ENCODE peak calls at places on chromosomes 3 and 15, in nine cellular contexts. L, G, Q, F, U, V, P, Y and X are unnamed samples.

GRCh38 chr15:48974865-48975264 is 11.1 kb upstream of the SHC4 start:
- DNase-seq in L (no peak), G (no peak), Q (no peak), F (no peak), U (peak), V (no peak), P (no peak), Y (no peak), X (peak)

GRCh38 chr15:38514601-38515000 is 50.0 kb downstream of the RASGRP1 start:
- DNase-seq in L (no peak), G (no peak), Q (no peak), F (no peak), U (no peak), V (no peak), P (peak), Y (no peak), X (no peak)

GRCh38 chr15:57676578-57676977 is 29.9 kb upstream of the POLR2M start:
- DNase-seq in L (no peak), G (no peak), Q (no peak), F (no peak), U (no peak), V (no peak), P (no peak), Y (no peak), X (no peak)

GRCh38 chr3:210649-211048 is 14.1 kb downstream of the CHL1 start:
- DNase-seq in L (no peak), G (no peak), Q (no peak), F (no peak), U (no peak), V (no peak), P (no peak), Y (no peak), X (no peak)

GRCh38 chr3:71701251-71701650 is 24.0 kb downstream of the EIF4E3 start:
- DNase-seq in L (no peak), G (no peak), Q (no peak), F (no peak), U (no peak), V (no peak), P (no peak), Y (no peak), X (no peak)

GRCh38 chr15:73799466-73799865 is 46.3 kb upstream of the INSYN1 start:
- DNase-seq in L (no peak), G (no peak), Q (no peak), F (no peak), U (peak), V (no peak), P (peak), Y (no peak), X (no peak)

GRCh38 chr3:134867277-134867676 is 72.2 kb downstream of the EPHB1 start:
- DNase-seq in L (no peak), G (no peak), Q (no peak), F (no peak), U (no peak), V (no peak), P (no peak), Y (no peak), X (no peak)

GRCh38 chr3:192215-192929 is 4.2 kb upstream of the CHL1 start:
- DNase-seq in L (no peak), G (no peak), Q (no peak), F (no peak), U (no peak), V (no peak), P (no peak), Y (no peak), X (no peak)

GRCh38 chr15:40543631-40544294 is 21.1 kb downstream of the CCDC32 start:
- DNase-seq in L (no peak), G (no peak), Q (no peak), F (no peak), U (no peak), V (no peak), P (no peak), Y (no peak), X (no peak)

GRCh38 chr15:36908991-36909390 is 191.4 kb downstream of the MEIS2 start:
- DNase-seq in L (no peak), G (no peak), Q (no peak), F (no peak), U (no peak), V (no peak), P (no peak), Y (no peak), X (no peak)

GRCh38 chr3:32614956-32615355 is 44.3 kb upstream of the DYNC1LI1 start:
- DNase-seq in L (no peak), G (no peak), Q (peak), F (no peak), U (no peak), V (no peak), P (peak), Y (no peak), X (no peak)

GRCh38 chr15:96395687-96396086 is 65.2 kb downstream of the NR2F2 start:
- DNase-seq in L (no peak), G (peak), Q (no peak), F (no peak), U (peak), V (no peak), P (no peak), Y (no peak), X (no peak)

GRCh38 chr15:92714071-92714456 is 58.5 kb upstream of the FAM174B start:
- DNase-seq in L (peak), G (no peak), Q (peak), F (peak), U (peak), V (no peak), P (peak), Y (no peak), X (peak)

GRCh38 chr3:143135150-143135549 is 15.6 kb downstream of the CHST2 start:
- DNase-seq in L (peak), G (no peak), Q (no peak), F (peak), U (peak), V (peak), P (peak), Y (no peak), X (no peak)